ENCODE peak calls at places on chromosomes 3 and 15, in six cellular contexts. U is A549, O is lung, K is tibial nerve, I is AG04450, B is adrenal gland. Z is an unnamed sample.

GRCh38 chr15:66706840-66707239 is 4.8 kb downstream of the SMAD6 start:
- DNase-seq in U (no peak), O (no peak), K (no peak), I (no peak), B (no peak), Z (no peak)

GRCh38 chr3:190008432-190008831 is 112.3 kb downstream of the P3H2 start:
- DNase-seq in U (no peak), O (no peak), K (no peak), I (peak), B (no peak), Z (no peak)

GRCh38 chr3:78204977-78205376 is 1165.1 kb downstream of the ROBO2 start:
- DNase-seq in U (no peak), O (no peak), K (no peak), I (peak), B (no peak), Z (no peak)

GRCh38 chr3:133854264-133854663 is 41.4 kb downstream of the RAB6B start:
- DNase-seq in U (no peak), O (no peak), K (no peak), I (no peak), B (no peak), Z (no peak)

GRCh38 chr15:55774113-55774970 is 31.4 kb upstream of the PRTG start:
- DNase-seq in U (peak), O (peak), K (peak), I (no peak), B (peak), Z (no peak)

GRCh38 chr3:162034368-162034767 is 537.8 kb downstream of the OTOL1 start:
- DNase-seq in U (no peak), O (no peak), K (no peak), I (no peak), B (no peak), Z (no peak)

GRCh38 chr3:182969277-182969676 is 11.1 kb downstream of the DCUN1D1 start:
- DNase-seq in U (peak), O (no peak), K (no peak), I (peak), B (no peak), Z (no peak)

GRCh38 chr3:164465172-164465571 is 613.1 kb downstream of the SI start:
- DNase-seq in U (peak), O (no peak), K (no peak), I (no peak), B (no peak), Z (no peak)

GRCh38 chr3:178059124-178059523 is 477.1 kb upstream of the KCNMB2 start:
- DNase-seq in U (no peak), O (no peak), K (no peak), I (no peak), B (no peak), Z (no peak)

GRCh38 chr15:46365612-46366011 is 730.8 kb downstream of the SQOR start:
- DNase-seq in U (no peak), O (no peak), K (peak), I (no peak), B (no peak), Z (no peak)

GRCh38 chr15:96418146-96418545 is 87.6 kb downstream of the NR2F2 start:
- DNase-seq in U (no peak), O (no peak), K (no peak), I (no peak), B (no peak), Z (no peak)

GRCh38 chr3:39255503-39256325 is 24.1 kb downstream of the CX3CR1 start:
- DNase-seq in U (no peak), O (peak), K (no peak), I (no peak), B (no peak), Z (no peak)

GRCh38 chr3:94459167-94459566 is 396.3 kb downstream of the NSUN3 start:
- DNase-seq in U (no peak), O (no peak), K (no peak), I (no peak), B (no peak), Z (no peak)

GRCh38 chr15:100131321-100132224 is 210.2 kb downstream of the ADAMTS17 start:
- DNase-seq in U (peak), O (no peak), K (no peak), I (no peak), B (peak), Z (no peak)

GRCh38 chr15:76312540-76313174 is 1.4 kb upstream of the ETFA start:
- DNase-seq in U (peak), O (no peak), K (no peak), I (no peak), B (no peak), Z (no peak)

GRCh38 chr3:43273429-43273828 is 12.9 kb upstream of the SNRK start:
- DNase-seq in U (no peak), O (no peak), K (no peak), I (no peak), B (no peak), Z (no peak)

GRCh38 chr15:74220475-74221248 is 15.5 kb upstream of the CCDC33 start:
- DNase-seq in U (no peak), O (no peak), K (no peak), I (no peak), B (no peak), Z (no peak)

GRCh38 chr15:73955326-73955725 is 29.1 kb downstream of the LOXL1 start:
- DNase-seq in U (no peak), O (no peak), K (no peak), I (no peak), B (no peak), Z (no peak)

GRCh38 chr15:76236350-76236749 is 74.9 kb downstream of the ETFA start:
- DNase-seq in U (no peak), O (no peak), K (no peak), I (no peak), B (no peak), Z (no peak)

GRCh38 chr15:94026458-94026967 is 204.8 kb upstream of the MCTP2 start:
- DNase-seq in U (no peak), O (no peak), K (no peak), I (peak), B (no peak), Z (no peak)

GRCh38 chr15:49430046-49430445 is 7.0 kb downstream of the FGF7 start:
- DNase-seq in U (no peak), O (no peak), K (no peak), I (no peak), B (no peak), Z (no peak)

GRCh38 chr3:159840900-159841299 is 147.7 kb upstream of the IL12A start:
- DNase-seq in U (no peak), O (no peak), K (no peak), I (no peak), B (no peak), Z (no peak)

GRCh38 chr15:32877620-32878019 is 159.8 kb downstream of the GREM1 start:
- DNase-seq in U (no peak), O (no peak), K (no peak), I (no peak), B (no peak), Z (no peak)
- H3K27ac ChIP-seq in U (no peak), O (no peak), K (no peak), I (no peak), B (no peak), Z (no peak)

GRCh38 chr3:63976166-63976861 is 47.0 kb downstream of the PSMD6 start:
- DNase-seq in U (no peak), O (no peak), K (peak), I (peak), B (no peak), Z (no peak)

GRCh38 chr3:63977893-63978292 is 45.4 kb downstream of the PSMD6 start:
- DNase-seq in U (no peak), O (no peak), K (no peak), I (no peak), B (no peak), Z (no peak)

GRCh38 chr3:63975705-63976104 is 47.6 kb downstream of the PSMD6 start:
- DNase-seq in U (no peak), O (no peak), K (peak), I (no peak), B (peak), Z (peak)

GRCh38 chr3:63979093-63979492 is 44.2 kb downstream of the PSMD6 start:
- DNase-seq in U (no peak), O (no peak), K (no peak), I (no peak), B (no peak), Z (no peak)

GRCh38 chr3:63976862-63977180 is 46.5 kb downstream of the PSMD6 start:
- DNase-seq in U (no peak), O (no peak), K (no peak), I (no peak), B (no peak), Z (no peak)
- H3K27ac ChIP-seq in U (no peak), O (no peak), K (peak), I (peak), B (no peak), Z (no peak)

GRCh38 chr15:78944202-78944625 is 632 bp downstream of the CTSH start:
- DNase-seq in U (no peak), O (no peak), K (no peak), I (no peak), B (peak), Z (no peak)
- H3K27ac ChIP-seq in U (peak), O (peak), K (peak), I (no peak), B (no peak), Z (peak)

GRCh38 chr15:43911235-43911661 is 84.4 kb downstream of the WDR76 start:
- DNase-seq in U (peak), O (no peak), K (peak), I (peak), B (no peak), Z (peak)
- H3K27ac ChIP-seq in U (no peak), O (peak), K (peak), I (peak), B (no peak), Z (peak)

GRCh38 chr3:124859025-124859424 is 28.1 kb downstream of the ITGB5 start:
- DNase-seq in U (peak), O (no peak), K (no peak), I (peak), B (no peak), Z (no peak)
- H3K27ac ChIP-seq in U (peak), O (peak), K (no peak), I (peak), B (no peak), Z (no peak)

GRCh38 chr15:69300129-69300588 is 1.4 kb downstream of the PAQR5 start:
- DNase-seq in U (no peak), O (no peak), K (no peak), I (no peak), B (peak), Z (no peak)
- H3K27ac ChIP-seq in U (peak), O (no peak), K (no peak), I (no peak), B (no peak), Z (no peak)

GRCh38 chr3:99872633-99873254 is 55.1 kb downstream of the CMSS1 start:
- DNase-seq in U (no peak), O (no peak), K (no peak), I (no peak), B (no peak), Z (no peak)
- H3K27ac ChIP-seq in U (no peak), O (no peak), K (peak), I (no peak), B (no peak), Z (no peak)

GRCh38 chr3:191328383-191328962 is 721 bp upstream of the CCDC50 start:
- DNase-seq in U (no peak), O (no peak), K (no peak), I (no peak), B (no peak), Z (no peak)

GRCh38 chr3:191328963-191329653 is at the start of gene CCDC50:
- DNase-seq in U (peak), O (peak), K (peak), I (no peak), B (peak), Z (peak)

GRCh38 chr3:191329654-191330308 is 545 bp downstream of the UTS2B start:
- DNase-seq in U (no peak), O (peak), K (no peak), I (no peak), B (peak), Z (peak)

GRCh38 chr3:191331443-191331842 is 1.1 kb upstream of the UTS2B start:
- DNase-seq in U (no peak), O (no peak), K (no peak), I (no peak), B (no peak), Z (no peak)

DNA sequence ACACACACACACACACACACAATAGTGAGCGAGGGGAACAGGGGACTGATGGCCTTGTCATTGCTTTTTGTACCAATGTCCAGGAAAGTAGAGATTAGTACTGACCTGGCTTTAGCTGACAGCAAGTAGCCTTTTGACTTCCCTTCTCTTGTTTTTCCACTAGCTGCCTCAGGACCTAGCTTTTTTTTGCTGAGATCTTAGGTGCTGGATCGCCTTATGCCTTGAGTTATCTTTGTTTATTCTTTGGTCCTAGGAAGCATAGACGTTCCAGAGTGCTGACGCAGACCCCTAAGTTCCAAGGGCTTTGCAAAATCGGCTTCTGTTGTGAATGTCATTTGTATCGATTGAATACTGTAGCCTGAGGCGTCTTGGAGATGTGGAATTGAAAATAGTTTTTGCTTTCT is at the start of gene UTS2B:
- DNase-seq in U (no peak), O (no peak), K (no peak), I (peak), B (peak), Z (no peak)
- H3K27ac ChIP-seq in U (peak), O (peak), K (peak), I (peak), B (peak), Z (peak)

Z was measured in caudate nucleus.